ENCODE peak calls at places on chromosomes 3 and 15, in five cellular contexts. V, K, W, X and A are unnamed samples.

GRCh38 chr3:172616061-172616461 is 92.8 kb upstream of the TNFSF10 start:
- DNase-seq in W (no peak), V (no peak), X (no peak), K (no peak), A (no peak)

GRCh38 chr15:52288051-52288942 is 7.3 kb downstream of the MYO5C start:
- DNase-seq in W (no peak), V (no peak), X (no peak), K (no peak), A (no peak)

GRCh38 chr3:101890716-101891115 is 41.4 kb downstream of the NFKBIZ start:
- DNase-seq in W (no peak), X (peak), K (no peak), V (no peak), A (no peak)

GRCh38 chr15:70604671-70605070 is 158.7 kb downstream of the UACA start:
- DNase-seq in X (peak), W (no peak), V (no peak), K (no peak), A (no peak)

GRCh38 chr3:182067423-182067822 is 355.7 kb downstream of the SOX2 start:
- DNase-seq in W (no peak), X (no peak), K (no peak), V (no peak), A (no peak)

GRCh38 chr3:129352650-129353588 is 74.2 kb downstream of the HMCES start:
- DNase-seq in X (no peak), W (no peak), K (no peak), V (no peak), A (no peak)

GRCh38 chr15:63048986-63049665 is 6.6 kb downstream of the TPM1 start:
- DNase-seq in W (no peak), K (no peak), X (peak), V (peak), A (peak)

GRCh38 chr3:87037652-87038051 is 46.7 kb upstream of the VGLL3 start:
- DNase-seq in W (no peak), V (no peak), K (no peak), X (no peak), A (no peak)

GRCh38 chr15:27480141-27480530 is 509.2 kb downstream of the GABRG3 start:
- DNase-seq in X (no peak), V (no peak), K (no peak), W (no peak), A (no peak)

GRCh38 chr3:17894434-17895060 is 152.1 kb upstream of the TBC1D5 start:
- DNase-seq in V (no peak), W (peak), K (no peak), X (peak), A (no peak)

GRCh38 chr3:69189487-69189886 is 67.1 kb upstream of the LMOD3 start:
- DNase-seq in K (no peak), X (no peak), W (no peak), V (no peak), A (no peak)

GRCh38 chr3:70400194-70400593 is 87.8 kb upstream of the MDFIC2 start:
- DNase-seq in X (no peak), K (no peak), V (no peak), W (no peak), A (no peak)

GRCh38 chr3:113834983-113835382 is 3.6 kb upstream of the GRAMD1C start:
- DNase-seq in X (no peak), W (no peak), K (no peak), V (no peak), A (no peak)

GRCh38 chr15:64948916-64949315 is 37.2 kb downstream of the ANKDD1A start:
- DNase-seq in X (no peak), K (no peak), W (no peak), V (no peak), A (no peak)

GRCh38 chr3:64152676-64153466 is 72.4 kb downstream of the PRICKLE2 start:
- DNase-seq in K (no peak), X (no peak), V (no peak), W (no peak), A (no peak)

GRCh38 chr3:27976933-27977332 is 254.8 kb upstream of the EOMES start:
- DNase-seq in W (no peak), K (peak), V (no peak), X (peak), A (no peak)

GRCh38 chr3:144865886-144866285 is 894.3 kb downstream of the DIPK2A start:
- DNase-seq in W (no peak), X (no peak), K (no peak), V (no peak), A (no peak)

GRCh38 chr3:71006810-71007785 is 576.4 kb downstream of the FOXP1 start:
- DNase-seq in W (peak), X (peak), V (no peak), K (no peak), A (no peak)

GRCh38 chr3:39062180-39062579 is 10.4 kb downstream of the WDR48 start:
- DNase-seq in V (no peak), K (no peak), W (no peak), X (no peak), A (no peak)

GRCh38 chr3:66432767-66433521 is 67.9 kb downstream of the LRIG1 start:
- DNase-seq in V (no peak), W (no peak), X (peak), K (no peak), A (no peak)

GRCh38 chr15:60973637-60974415 is 255.3 kb downstream of the RORA start:
- DNase-seq in V (no peak), W (no peak), K (no peak), X (peak), A (no peak)

GRCh38 chr3:14592836-14593235 is 52.7 kb upstream of the GRIP2 start:
- DNase-seq in K (no peak), V (no peak), W (no peak), X (no peak), A (no peak)

GRCh38 chr15:61404567-61404966 is 175.5 kb upstream of the RORA start:
- DNase-seq in V (no peak), W (no peak), X (no peak), K (no peak), A (no peak)

GRCh38 chr3:8824238-8824637 is 54.8 kb upstream of the OXTR start:
- DNase-seq in V (no peak), X (peak), W (no peak), K (no peak), A (no peak)

GRCh38 chr15:58779554-58779953 is 8.5 kb downstream of the MINDY2 start:
- DNase-seq in V (no peak), W (no peak), K (no peak), X (no peak), A (no peak)

GRCh38 chr15:35309886-35310285 is 224.8 kb upstream of the NANOGP8 start:
- DNase-seq in W (no peak), V (no peak), K (no peak), X (no peak), A (no peak)

GRCh38 chr15:98604983-98605382 is 43.4 kb upstream of the IGF1R start:
- DNase-seq in W (no peak), K (no peak), X (no peak), V (no peak), A (no peak)

GRCh38 chr3:30538787-30539186 is 67.6 kb upstream of the TGFBR2 start:
- DNase-seq in V (no peak), W (no peak), X (peak), K (peak), A (no peak)

GRCh38 chr3:79297242-79297641 is 470.6 kb downstream of the ROBO1 start:
- DNase-seq in V (no peak), K (peak), W (peak), X (peak), A (no peak)

GRCh38 chr3:127103116-127103515 is 89.8 kb upstream of the PRR23E start:
- DNase-seq in K (no peak), X (no peak), V (no peak), W (no peak), A (no peak)

GRCh38 chr15:51283026-51283425 is 55.4 kb downstream of the CYP19A1 start:
- DNase-seq in V (no peak), W (no peak), K (no peak), X (peak), A (no peak)

GRCh38 chr15:39594056-39594763 is 13.3 kb downstream of the THBS1 start:
- DNase-seq in W (no peak), K (peak), V (no peak), X (peak), A (no peak)